ENCODE peak calls at places on chromosomes 11 and 22, in ten cellular contexts. One of them, this sample, is unnamed.

GRCh38 chr22:48743601-48744282 is 1083.9 kb downstream of the BRD1 start:
- DNase-seq in cortex of kidney: no peak
- DNase-seq in putamen: no peak
- DNase-seq in amniotic epithelial cell: no peak
- DNase-seq in thoracic aorta: no peak
- DNase-seq in neuronal stem cell: no peak
- DNase-seq in AG08396: no peak
- DNase-seq in activated CD4-positive, CD25-positive, alpha-beta regulatory T cell treated with anti-CD3 and anti-CD28 coated beads, Interleukin-2, amount 50 U/mL, for 72 hours: peak
- DNase-seq in stimulated activated CD4-positive, alpha-beta T cell treated with anti-CD3 and anti-CD28 coated beads, Interleukin-2, amount 100 ng/mL, for 4 hours: no peak
- DNase-seq in effector CD4-positive, alpha-beta T cell: no peak
- DNase-seq in this sample: no peak

GRCh38 chr22:50526849-50527801 is 1.7 kb upstream of the SCO2 start:
- DNase-seq in cortex of kidney: no peak
- DNase-seq in putamen: no peak
- DNase-seq in amniotic epithelial cell: peak
- DNase-seq in thoracic aorta: no peak
- DNase-seq in neuronal stem cell: no peak
- DNase-seq in AG08396: no peak
- DNase-seq in activated CD4-positive, CD25-positive, alpha-beta regulatory T cell treated with anti-CD3 and anti-CD28 coated beads, Interleukin-2, amount 50 U/mL, for 72 hours: peak
- DNase-seq in stimulated activated CD4-positive, alpha-beta T cell treated with anti-CD3 and anti-CD28 coated beads, Interleukin-2, amount 100 ng/mL, for 4 hours: no peak
- DNase-seq in effector CD4-positive, alpha-beta T cell: no peak
- DNase-seq in this sample: peak

GRCh38 chr22:45886502-45886901 is 90.5 kb downstream of the WNT7B start:
- DNase-seq in cortex of kidney: no peak
- DNase-seq in putamen: no peak
- DNase-seq in amniotic epithelial cell: no peak
- DNase-seq in thoracic aorta: no peak
- DNase-seq in neuronal stem cell: no peak
- DNase-seq in AG08396: no peak
- DNase-seq in activated CD4-positive, CD25-positive, alpha-beta regulatory T cell treated with anti-CD3 and anti-CD28 coated beads, Interleukin-2, amount 50 U/mL, for 72 hours: no peak
- DNase-seq in stimulated activated CD4-positive, alpha-beta T cell treated with anti-CD3 and anti-CD28 coated beads, Interleukin-2, amount 100 ng/mL, for 4 hours: no peak
- DNase-seq in effector CD4-positive, alpha-beta T cell: no peak
- DNase-seq in this sample: no peak

GRCh38 chr22:37654556-37655251 is 3.8 kb upstream of the PDXP start:
- DNase-seq in cortex of kidney: no peak
- DNase-seq in putamen: no peak
- DNase-seq in amniotic epithelial cell: no peak
- DNase-seq in thoracic aorta: no peak
- DNase-seq in neuronal stem cell: no peak
- DNase-seq in AG08396: no peak
- DNase-seq in activated CD4-positive, CD25-positive, alpha-beta regulatory T cell treated with anti-CD3 and anti-CD28 coated beads, Interleukin-2, amount 50 U/mL, for 72 hours: no peak
- DNase-seq in stimulated activated CD4-positive, alpha-beta T cell treated with anti-CD3 and anti-CD28 coated beads, Interleukin-2, amount 100 ng/mL, for 4 hours: no peak
- DNase-seq in effector CD4-positive, alpha-beta T cell: no peak
- DNase-seq in this sample: no peak

GRCh38 chr11:15988693-15989231 is 367.6 kb downstream of the SOX6 start:
- DNase-seq in cortex of kidney: no peak
- DNase-seq in putamen: no peak
- DNase-seq in amniotic epithelial cell: peak
- DNase-seq in thoracic aorta: no peak
- DNase-seq in neuronal stem cell: no peak
- DNase-seq in AG08396: no peak
- DNase-seq in activated CD4-positive, CD25-positive, alpha-beta regulatory T cell treated with anti-CD3 and anti-CD28 coated beads, Interleukin-2, amount 50 U/mL, for 72 hours: no peak
- DNase-seq in stimulated activated CD4-positive, alpha-beta T cell treated with anti-CD3 and anti-CD28 coated beads, Interleukin-2, amount 100 ng/mL, for 4 hours: no peak
- DNase-seq in effector CD4-positive, alpha-beta T cell: no peak
- DNase-seq in this sample: no peak

GRCh38 chr11:80146231-80146630 is 705.4 kb upstream of the TENM4 start:
- DNase-seq in cortex of kidney: no peak
- DNase-seq in putamen: no peak
- DNase-seq in amniotic epithelial cell: no peak
- DNase-seq in thoracic aorta: no peak
- DNase-seq in neuronal stem cell: no peak
- DNase-seq in AG08396: no peak
- DNase-seq in activated CD4-positive, CD25-positive, alpha-beta regulatory T cell treated with anti-CD3 and anti-CD28 coated beads, Interleukin-2, amount 50 U/mL, for 72 hours: no peak
- DNase-seq in stimulated activated CD4-positive, alpha-beta T cell treated with anti-CD3 and anti-CD28 coated beads, Interleukin-2, amount 100 ng/mL, for 4 hours: no peak
- DNase-seq in effector CD4-positive, alpha-beta T cell: no peak
- DNase-seq in this sample: no peak

GRCh38 chr11:119716475-119717057 is 12.4 kb downstream of the NECTIN1 start:
- DNase-seq in cortex of kidney: no peak
- DNase-seq in putamen: no peak
- DNase-seq in amniotic epithelial cell: no peak
- DNase-seq in thoracic aorta: no peak
- DNase-seq in neuronal stem cell: no peak
- DNase-seq in AG08396: no peak
- DNase-seq in activated CD4-positive, CD25-positive, alpha-beta regulatory T cell treated with anti-CD3 and anti-CD28 coated beads, Interleukin-2, amount 50 U/mL, for 72 hours: no peak
- DNase-seq in stimulated activated CD4-positive, alpha-beta T cell treated with anti-CD3 and anti-CD28 coated beads, Interleukin-2, amount 100 ng/mL, for 4 hours: no peak
- DNase-seq in effector CD4-positive, alpha-beta T cell: no peak
- DNase-seq in this sample: no peak

GRCh38 chr22:44633647-44634046 is 68.4 kb upstream of the PRR5 start:
- DNase-seq in cortex of kidney: no peak
- DNase-seq in putamen: no peak
- DNase-seq in amniotic epithelial cell: no peak
- DNase-seq in thoracic aorta: no peak
- DNase-seq in neuronal stem cell: no peak
- DNase-seq in AG08396: no peak
- DNase-seq in activated CD4-positive, CD25-positive, alpha-beta regulatory T cell treated with anti-CD3 and anti-CD28 coated beads, Interleukin-2, amount 50 U/mL, for 72 hours: no peak
- DNase-seq in stimulated activated CD4-positive, alpha-beta T cell treated with anti-CD3 and anti-CD28 coated beads, Interleukin-2, amount 100 ng/mL, for 4 hours: no peak
- DNase-seq in effector CD4-positive, alpha-beta T cell: no peak
- DNase-seq in this sample: no peak

GRCh38 chr11:76670475-76671235 is at the start of gene LRRC32:
- DNase-seq in cortex of kidney: no peak
- DNase-seq in putamen: no peak
- DNase-seq in amniotic epithelial cell: no peak
- DNase-seq in thoracic aorta: no peak
- DNase-seq in neuronal stem cell: peak
- DNase-seq in AG08396: peak
- DNase-seq in activated CD4-positive, CD25-positive, alpha-beta regulatory T cell treated with anti-CD3 and anti-CD28 coated beads, Interleukin-2, amount 50 U/mL, for 72 hours: peak
- DNase-seq in stimulated activated CD4-positive, alpha-beta T cell treated with anti-CD3 and anti-CD28 coated beads, Interleukin-2, amount 100 ng/mL, for 4 hours: no peak
- DNase-seq in effector CD4-positive, alpha-beta T cell: peak
- DNase-seq in this sample: no peak

GRCh38 chr11:61955416-61956135 is 5.4 kb downstream of the BEST1 start:
- DNase-seq in cortex of kidney: no peak
- DNase-seq in putamen: no peak
- DNase-seq in amniotic epithelial cell: peak
- DNase-seq in thoracic aorta: no peak
- DNase-seq in neuronal stem cell: peak
- DNase-seq in AG08396: no peak
- DNase-seq in activated CD4-positive, CD25-positive, alpha-beta regulatory T cell treated with anti-CD3 and anti-CD28 coated beads, Interleukin-2, amount 50 U/mL, for 72 hours: no peak
- DNase-seq in stimulated activated CD4-positive, alpha-beta T cell treated with anti-CD3 and anti-CD28 coated beads, Interleukin-2, amount 100 ng/mL, for 4 hours: no peak
- DNase-seq in effector CD4-positive, alpha-beta T cell: no peak
- DNase-seq in this sample: no peak

GRCh38 chr11:69444381-69445130 is 36.9 kb upstream of the LINC01488 start:
- DNase-seq in cortex of kidney: no peak
- DNase-seq in putamen: no peak
- DNase-seq in amniotic epithelial cell: peak
- DNase-seq in thoracic aorta: peak
- DNase-seq in neuronal stem cell: no peak
- DNase-seq in AG08396: peak
- DNase-seq in activated CD4-positive, CD25-positive, alpha-beta regulatory T cell treated with anti-CD3 and anti-CD28 coated beads, Interleukin-2, amount 50 U/mL, for 72 hours: no peak
- DNase-seq in stimulated activated CD4-positive, alpha-beta T cell treated with anti-CD3 and anti-CD28 coated beads, Interleukin-2, amount 100 ng/mL, for 4 hours: no peak
- DNase-seq in effector CD4-positive, alpha-beta T cell: no peak
- DNase-seq in this sample: no peak

GRCh38 chr11:118641463-118642019 is 34.1 kb downstream of the PHLDB1 start:
- DNase-seq in cortex of kidney: no peak
- DNase-seq in putamen: no peak
- DNase-seq in amniotic epithelial cell: no peak
- DNase-seq in thoracic aorta: no peak
- DNase-seq in neuronal stem cell: no peak
- DNase-seq in AG08396: no peak
- DNase-seq in activated CD4-positive, CD25-positive, alpha-beta regulatory T cell treated with anti-CD3 and anti-CD28 coated beads, Interleukin-2, amount 50 U/mL, for 72 hours: no peak
- DNase-seq in stimulated activated CD4-positive, alpha-beta T cell treated with anti-CD3 and anti-CD28 coated beads, Interleukin-2, amount 100 ng/mL, for 4 hours: no peak
- DNase-seq in effector CD4-positive, alpha-beta T cell: no peak
- DNase-seq in this sample: no peak

GRCh38 chr22:30196141-30196866 is 50.3 kb downstream of the LIF start:
- DNase-seq in cortex of kidney: no peak
- DNase-seq in putamen: no peak
- DNase-seq in amniotic epithelial cell: peak
- DNase-seq in thoracic aorta: peak
- DNase-seq in neuronal stem cell: no peak
- DNase-seq in AG08396: peak
- DNase-seq in activated CD4-positive, CD25-positive, alpha-beta regulatory T cell treated with anti-CD3 and anti-CD28 coated beads, Interleukin-2, amount 50 U/mL, for 72 hours: peak
- DNase-seq in stimulated activated CD4-positive, alpha-beta T cell treated with anti-CD3 and anti-CD28 coated beads, Interleukin-2, amount 100 ng/mL, for 4 hours: peak
- DNase-seq in effector CD4-positive, alpha-beta T cell: no peak
- DNase-seq in this sample: peak

GRCh38 chr11:59076876-59077571 is 9.1 kb upstream of the GLYATL1B start:
- DNase-seq in cortex of kidney: no peak
- DNase-seq in putamen: no peak
- DNase-seq in amniotic epithelial cell: no peak
- DNase-seq in thoracic aorta: no peak
- DNase-seq in neuronal stem cell: no peak
- DNase-seq in AG08396: no peak
- DNase-seq in activated CD4-positive, CD25-positive, alpha-beta regulatory T cell treated with anti-CD3 and anti-CD28 coated beads, Interleukin-2, amount 50 U/mL, for 72 hours: no peak
- DNase-seq in stimulated activated CD4-positive, alpha-beta T cell treated with anti-CD3 and anti-CD28 coated beads, Interleukin-2, amount 100 ng/mL, for 4 hours: no peak
- DNase-seq in effector CD4-positive, alpha-beta T cell: no peak
- DNase-seq in this sample: no peak

GRCh38 chr22:22978637-22979036 is 91.0 kb downstream of the IGLL5 start:
- DNase-seq in cortex of kidney: no peak
- DNase-seq in putamen: no peak
- DNase-seq in amniotic epithelial cell: no peak
- DNase-seq in thoracic aorta: no peak
- DNase-seq in neuronal stem cell: no peak
- DNase-seq in AG08396: no peak
- DNase-seq in activated CD4-positive, CD25-positive, alpha-beta regulatory T cell treated with anti-CD3 and anti-CD28 coated beads, Interleukin-2, amount 50 U/mL, for 72 hours: no peak
- DNase-seq in stimulated activated CD4-positive, alpha-beta T cell treated with anti-CD3 and anti-CD28 coated beads, Interleukin-2, amount 100 ng/mL, for 4 hours: no peak
- DNase-seq in effector CD4-positive, alpha-beta T cell: no peak
- DNase-seq in this sample: no peak

GRCh38 chr11:61460474-61460881 is 30.6 kb downstream of the SDHAF2 start:
- DNase-seq in cortex of kidney: no peak
- DNase-seq in putamen: no peak
- DNase-seq in amniotic epithelial cell: no peak
- DNase-seq in thoracic aorta: no peak
- DNase-seq in neuronal stem cell: no peak
- DNase-seq in AG08396: no peak
- DNase-seq in activated CD4-positive, CD25-positive, alpha-beta regulatory T cell treated with anti-CD3 and anti-CD28 coated beads, Interleukin-2, amount 50 U/mL, for 72 hours: no peak
- DNase-seq in stimulated activated CD4-positive, alpha-beta T cell treated with anti-CD3 and anti-CD28 coated beads, Interleukin-2, amount 100 ng/mL, for 4 hours: no peak
- DNase-seq in effector CD4-positive, alpha-beta T cell: no peak
- DNase-seq in this sample: peak

GRCh38 chr11:95611827-95612226 is 177.8 kb downstream of the FAM76B start:
- DNase-seq in cortex of kidney: no peak
- DNase-seq in putamen: no peak
- DNase-seq in amniotic epithelial cell: peak
- DNase-seq in thoracic aorta: no peak
- DNase-seq in neuronal stem cell: no peak
- DNase-seq in AG08396: no peak
- DNase-seq in activated CD4-positive, CD25-positive, alpha-beta regulatory T cell treated with anti-CD3 and anti-CD28 coated beads, Interleukin-2, amount 50 U/mL, for 72 hours: no peak
- DNase-seq in stimulated activated CD4-positive, alpha-beta T cell treated with anti-CD3 and anti-CD28 coated beads, Interleukin-2, amount 100 ng/mL, for 4 hours: no peak
- DNase-seq in effector CD4-positive, alpha-beta T cell: no peak
- DNase-seq in this sample: no peak

GRCh38 chr22:45564349-45565030 is 61.8 kb downstream of the FBLN1 start:
- DNase-seq in cortex of kidney: no peak
- DNase-seq in putamen: no peak
- DNase-seq in amniotic epithelial cell: no peak
- DNase-seq in thoracic aorta: no peak
- DNase-seq in neuronal stem cell: no peak
- DNase-seq in AG08396: no peak
- DNase-seq in activated CD4-positive, CD25-positive, alpha-beta regulatory T cell treated with anti-CD3 and anti-CD28 coated beads, Interleukin-2, amount 50 U/mL, for 72 hours: no peak
- DNase-seq in stimulated activated CD4-positive, alpha-beta T cell treated with anti-CD3 and anti-CD28 coated beads, Interleukin-2, amount 100 ng/mL, for 4 hours: no peak
- DNase-seq in effector CD4-positive, alpha-beta T cell: no peak
- DNase-seq in this sample: no peak

GRCh38 chr11:64804346-64805210 is 1.6 kb upstream of the MAP4K2 start:
- DNase-seq in cortex of kidney: no peak
- DNase-seq in putamen: no peak
- DNase-seq in amniotic epithelial cell: no peak
- DNase-seq in thoracic aorta: no peak
- DNase-seq in neuronal stem cell: no peak
- DNase-seq in AG08396: no peak
- DNase-seq in activated CD4-positive, CD25-positive, alpha-beta regulatory T cell treated with anti-CD3 and anti-CD28 coated beads, Interleukin-2, amount 50 U/mL, for 72 hours: no peak
- DNase-seq in stimulated activated CD4-positive, alpha-beta T cell treated with anti-CD3 and anti-CD28 coated beads, Interleukin-2, amount 100 ng/mL, for 4 hours: no peak
- DNase-seq in effector CD4-positive, alpha-beta T cell: no peak
- DNase-seq in this sample: no peak

GRCh38 chr22:42344391-42344861 is 74.0 kb upstream of the TCF20 start:
- DNase-seq in cortex of kidney: no peak
- DNase-seq in putamen: peak
- DNase-seq in amniotic epithelial cell: peak
- DNase-seq in thoracic aorta: peak
- DNase-seq in neuronal stem cell: no peak
- DNase-seq in AG08396: peak
- DNase-seq in activated CD4-positive, CD25-positive, alpha-beta regulatory T cell treated with anti-CD3 and anti-CD28 coated beads, Interleukin-2, amount 50 U/mL, for 72 hours: no peak
- DNase-seq in stimulated activated CD4-positive, alpha-beta T cell treated with anti-CD3 and anti-CD28 coated beads, Interleukin-2, amount 100 ng/mL, for 4 hours: no peak
- DNase-seq in effector CD4-positive, alpha-beta T cell: no peak
- DNase-seq in this sample: peak

GRCh38 chr11:68099474-68100405 is 21.4 kb downstream of the CHKA start:
- DNase-seq in cortex of kidney: no peak
- DNase-seq in putamen: no peak
- DNase-seq in amniotic epithelial cell: peak
- DNase-seq in thoracic aorta: no peak
- DNase-seq in neuronal stem cell: no peak
- DNase-seq in AG08396: no peak
- DNase-seq in activated CD4-positive, CD25-positive, alpha-beta regulatory T cell treated with anti-CD3 and anti-CD28 coated beads, Interleukin-2, amount 50 U/mL, for 72 hours: peak
- DNase-seq in stimulated activated CD4-positive, alpha-beta T cell treated with anti-CD3 and anti-CD28 coated beads, Interleukin-2, amount 100 ng/mL, for 4 hours: no peak
- DNase-seq in effector CD4-positive, alpha-beta T cell: no peak
- DNase-seq in this sample: no peak

GRCh38 chr11:35484435-35484834 is 41.0 kb downstream of the PAMR1 start:
- DNase-seq in cortex of kidney: no peak
- DNase-seq in putamen: no peak
- DNase-seq in amniotic epithelial cell: peak
- DNase-seq in thoracic aorta: no peak
- DNase-seq in neuronal stem cell: no peak
- DNase-seq in AG08396: no peak
- DNase-seq in activated CD4-positive, CD25-positive, alpha-beta regulatory T cell treated with anti-CD3 and anti-CD28 coated beads, Interleukin-2, amount 50 U/mL, for 72 hours: no peak
- DNase-seq in stimulated activated CD4-positive, alpha-beta T cell treated with anti-CD3 and anti-CD28 coated beads, Interleukin-2, amount 100 ng/mL, for 4 hours: no peak
- DNase-seq in effector CD4-positive, alpha-beta T cell: no peak
- DNase-seq in this sample: peak

GRCh38 chr22:36862251-36863242 is 1.7 kb downstream of the NCF4 start:
- DNase-seq in cortex of kidney: no peak
- DNase-seq in putamen: no peak
- DNase-seq in amniotic epithelial cell: no peak
- DNase-seq in thoracic aorta: no peak
- DNase-seq in neuronal stem cell: no peak
- DNase-seq in AG08396: no peak
- DNase-seq in activated CD4-positive, CD25-positive, alpha-beta regulatory T cell treated with anti-CD3 and anti-CD28 coated beads, Interleukin-2, amount 50 U/mL, for 72 hours: no peak
- DNase-seq in stimulated activated CD4-positive, alpha-beta T cell treated with anti-CD3 and anti-CD28 coated beads, Interleukin-2, amount 100 ng/mL, for 4 hours: no peak
- DNase-seq in effector CD4-positive, alpha-beta T cell: no peak
- DNase-seq in this sample: no peak

GRCh38 chr22:35892192-35892591 is 136.4 kb downstream of the RBFOX2 start:
- DNase-seq in cortex of kidney: no peak
- DNase-seq in putamen: peak
- DNase-seq in amniotic epithelial cell: peak
- DNase-seq in thoracic aorta: no peak
- DNase-seq in neuronal stem cell: no peak
- DNase-seq in AG08396: peak
- DNase-seq in activated CD4-positive, CD25-positive, alpha-beta regulatory T cell treated with anti-CD3 and anti-CD28 coated beads, Interleukin-2, amount 50 U/mL, for 72 hours: no peak
- DNase-seq in stimulated activated CD4-positive, alpha-beta T cell treated with anti-CD3 and anti-CD28 coated beads, Interleukin-2, amount 100 ng/mL, for 4 hours: no peak
- DNase-seq in effector CD4-positive, alpha-beta T cell: no peak
- DNase-seq in this sample: peak

GRCh38 chr11:65576867-65577755 is 1.3 kb downstream of the EHBP1L1 start:
- DNase-seq in cortex of kidney: no peak
- DNase-seq in putamen: no peak
- DNase-seq in amniotic epithelial cell: peak
- DNase-seq in thoracic aorta: peak
- DNase-seq in neuronal stem cell: no peak
- DNase-seq in AG08396: peak
- DNase-seq in activated CD4-positive, CD25-positive, alpha-beta regulatory T cell treated with anti-CD3 and anti-CD28 coated beads, Interleukin-2, amount 50 U/mL, for 72 hours: no peak
- DNase-seq in stimulated activated CD4-positive, alpha-beta T cell treated with anti-CD3 and anti-CD28 coated beads, Interleukin-2, amount 100 ng/mL, for 4 hours: no peak
- DNase-seq in effector CD4-positive, alpha-beta T cell: no peak
- DNase-seq in this sample: peak

GRCh38 chr22:22818861-22819855 is 68.5 kb upstream of the IGLL5 start:
- DNase-seq in cortex of kidney: no peak
- DNase-seq in putamen: no peak
- DNase-seq in amniotic epithelial cell: no peak
- DNase-seq in thoracic aorta: no peak
- DNase-seq in neuronal stem cell: no peak
- DNase-seq in AG08396: no peak
- DNase-seq in activated CD4-positive, CD25-positive, alpha-beta regulatory T cell treated with anti-CD3 and anti-CD28 coated beads, Interleukin-2, amount 50 U/mL, for 72 hours: no peak
- DNase-seq in stimulated activated CD4-positive, alpha-beta T cell treated with anti-CD3 and anti-CD28 coated beads, Interleukin-2, amount 100 ng/mL, for 4 hours: no peak
- DNase-seq in effector CD4-positive, alpha-beta T cell: peak
- DNase-seq in this sample: no peak

GRCh38 chr22:25081409-25081824 is 118.2 kb upstream of the CRYBB3 start:
- DNase-seq in cortex of kidney: no peak
- DNase-seq in putamen: no peak
- DNase-seq in amniotic epithelial cell: peak
- DNase-seq in thoracic aorta: no peak
- DNase-seq in neuronal stem cell: no peak
- DNase-seq in AG08396: peak
- DNase-seq in activated CD4-positive, CD25-positive, alpha-beta regulatory T cell treated with anti-CD3 and anti-CD28 coated beads, Interleukin-2, amount 50 U/mL, for 72 hours: peak
- DNase-seq in stimulated activated CD4-positive, alpha-beta T cell treated with anti-CD3 and anti-CD28 coated beads, Interleukin-2, amount 100 ng/mL, for 4 hours: peak
- DNase-seq in effector CD4-positive, alpha-beta T cell: peak
- DNase-seq in this sample: no peak